ENCODE peak calls at places on chromosomes 4 and X, in five cellular contexts. F is uterus, V is RPMI8226, L is mucosa of descending colon, T is anterior cingulate cortex. O is an unnamed sample.

GRCh38 chr4:67437974-67438713 is 107.2 kb downstream of the CENPC start:
- DNase-seq in F (no peak), V (no peak), L (no peak), T (no peak), O (no peak)

GRCh38 chr4:99029852-99030251 is 34.3 kb downstream of the METAP1 start:
- DNase-seq in F (no peak), V (no peak), L (no peak), T (no peak), O (no peak)

GRCh38 chr4:42654606-42655005 is 2.3 kb downstream of the ATP8A1 start:
- DNase-seq in F (no peak), V (no peak), L (no peak), T (no peak), O (peak)

GRCh38 chr4:46274717-46275116 is 115.2 kb downstream of the GABRA2 start:
- DNase-seq in F (no peak), V (no peak), L (no peak), T (no peak), O (no peak)

GRCh38 chr4:30094866-30095265 is 625.3 kb upstream of the PCDH7 start:
- DNase-seq in F (no peak), V (no peak), L (no peak), T (no peak), O (no peak)

GRCh38 chrX:131854586-131854985 is 168.5 kb upstream of the STK26 start:
- DNase-seq in F (no peak), V (no peak), L (no peak), T (no peak), O (peak)

GRCh38 chrX:79366556-79366887 is 612 bp downstream of the ITM2A start:
- DNase-seq in F (peak), V (no peak), L (no peak), T (no peak), O (no peak)

GRCh38 chrX:23374291-23374690 is 39.6 kb downstream of the PTCHD1 start:
- DNase-seq in F (no peak), V (no peak), L (no peak), T (no peak), O (no peak)

GRCh38 chrX:22389544-22390243 is 117.0 kb downstream of the CBLL2 start:
- DNase-seq in F (no peak), V (no peak), L (no peak), T (no peak), O (no peak)

GRCh38 chr4:57607616-57608150 is 497.5 kb upstream of the IGFBP7 start:
- DNase-seq in F (no peak), V (no peak), L (no peak), T (no peak), O (no peak)

GRCh38 chr4:150746156-150746555 is 164.2 kb downstream of the MAB21L2 start:
- DNase-seq in F (no peak), V (no peak), L (no peak), T (no peak), O (no peak)

GRCh38 chr4:174550541-174550940 is 28.3 kb upstream of the HPGD start:
- DNase-seq in F (no peak), V (no peak), L (no peak), T (no peak), O (no peak)

GRCh38 chr4:8216443-8217245 is 17.6 kb downstream of the SH3TC1 start:
- DNase-seq in F (no peak), V (no peak), L (no peak), T (no peak), O (no peak)

GRCh38 chrX:130196453-130196852 is 24.7 kb downstream of the RAB33A start:
- DNase-seq in F (no peak), V (no peak), L (no peak), T (no peak), O (peak)

GRCh38 chr4:5276475-5277045 is 225.3 kb downstream of the STK32B start:
- DNase-seq in F (no peak), V (no peak), L (no peak), T (no peak), O (no peak)